ENCODE peak calls at places on chromosomes 5 and 9, in eight cellular contexts. O is WERI-Rb-1, A is ovary, V is aorta, Y is RWPE2, F is A673, G is colonic mucosa, S is heart right ventricle. L is an unnamed sample.

GRCh38 chr5:66828551-66829421 is 232.6 kb downstream of the MAST4 start:
- DNase-seq in O (peak; percentile 70), A (peak; percentile 63), V (peak; percentile 68), Y (no peak), F (peak; percentile 47), G (peak; percentile 41), S (peak; percentile 46), L (peak; percentile 34)

GRCh38 chr9:99486684-99487083 is 264.6 kb downstream of the SEC61B start:
- DNase-seq in O (no peak), A (no peak), V (no peak), Y (no peak), F (no peak), G (no peak), S (no peak), L (no peak)

GRCh38 chr5:73999306-73999705 is 373.3 kb downstream of the ARHGEF28 start:
- DNase-seq in O (no peak), A (no peak), V (no peak), Y (no peak), F (no peak), G (no peak), S (no peak), L (no peak)

GRCh38 chr9:14062449-14063187 is 251.3 kb downstream of the NFIB start:
- DNase-seq in O (no peak), A (no peak), V (no peak), Y (no peak), F (no peak), G (no peak), S (no peak), L (peak; percentile 82)

GRCh38 chr5:14417232-14417730 is 164.3 kb upstream of the OTULINL start:
- DNase-seq in O (no peak), A (peak; percentile 38), V (no peak), Y (no peak), F (peak; percentile 58), G (no peak), S (no peak), L (no peak)

GRCh38 chr5:137263319-137263718 is 235.8 kb downstream of the SPOCK1 start:
- DNase-seq in O (no peak), A (no peak), V (no peak), Y (no peak), F (no peak), G (no peak), S (no peak), L (no peak)

GRCh38 chr9:99431103-99431502 is 209.0 kb downstream of the SEC61B start:
- DNase-seq in O (no peak), A (no peak), V (no peak), Y (no peak), F (peak; percentile 58), G (no peak), S (no peak), L (no peak)

GRCh38 chr5:54867310-54867944 is 118.0 kb downstream of the ESM1 start:
- DNase-seq in O (no peak), A (no peak), V (no peak), Y (no peak), F (peak; percentile 87), G (no peak), S (no peak), L (no peak)

GRCh38 chr9:14910178-14910805 is at the start of gene FREM1:
- DNase-seq in O (no peak), A (peak; percentile 22), V (peak; percentile 46), Y (no peak), F (peak; percentile 32), G (peak; percentile 47), S (peak; percentile 52), L (peak; percentile 4)

GRCh38 chr5:157390179-157390923 is 69.7 kb upstream of the NIPAL4 start:
- DNase-seq in O (no peak), A (no peak), V (peak; percentile 55), Y (peak; percentile 99), F (no peak), G (peak; percentile 33), S (no peak), L (peak; percentile 100)

GRCh38 chr9:103941104-103941503 is 153.0 kb upstream of the SMC2 start:
- DNase-seq in O (no peak), A (no peak), V (no peak), Y (no peak), F (no peak), G (no peak), S (no peak), L (no peak)

GRCh38 chr5:1515921-1516571 is 7.7 kb downstream of the LPCAT1 start:
- DNase-seq in O (peak; percentile 6), A (peak; percentile 10), V (peak; percentile 32), Y (no peak), F (no peak), G (no peak), S (peak; percentile 4), L (peak; percentile 100)

GRCh38 chr9:35948451-35948850 is 9.5 kb downstream of the OR2S2 start:
- DNase-seq in O (no peak), A (no peak), V (no peak), Y (no peak), F (no peak), G (no peak), S (no peak), L (no peak)

GRCh38 chr9:113184509-113184908 is 33.7 kb downstream of the SLC31A2 start:
- DNase-seq in O (no peak), A (no peak), V (no peak), Y (no peak), F (no peak), G (no peak), S (no peak), L (no peak)

GRCh38 chr9:131279927-131280530 is 3.7 kb upstream of the FAM78A start:
- DNase-seq in O (no peak), A (no peak), V (no peak), Y (no peak), F (no peak), G (no peak), S (no peak), L (no peak)

GRCh38 chr5:140182075-140182709 is 7.2 kb downstream of the CYSTM1 start:
- DNase-seq in O (no peak), A (no peak), V (no peak), Y (no peak), F (peak; percentile 37), G (peak; percentile 83), S (no peak), L (no peak)

GRCh38 chr9:129399301-129399990 is 221.4 kb upstream of the IER5L start:
- DNase-seq in O (no peak), A (peak; percentile 18), V (peak; percentile 38), Y (no peak), F (no peak), G (no peak), S (no peak), L (no peak)

GRCh38 chr9:125536184-125537152 is 170.5 kb downstream of the MAPKAP1 start:
- DNase-seq in O (no peak), A (no peak), V (no peak), Y (no peak), F (peak; percentile 39), G (no peak), S (no peak), L (peak; percentile 76)

GRCh38 chr9:70114898-70115297 is 71.2 kb downstream of the MAMDC2 start:
- DNase-seq in O (no peak), A (no peak), V (no peak), Y (no peak), F (no peak), G (no peak), S (no peak), L (no peak)
- H3K4me3 ChIP-seq in O (no peak overlapping the region), A (no peak overlapping the region), V (no peak overlapping the region), Y (no peak overlapping the region), F (no peak overlapping the region), G (no peak overlapping the region), S (no peak overlapping the region), L (no peak overlapping the region)

DNA sequence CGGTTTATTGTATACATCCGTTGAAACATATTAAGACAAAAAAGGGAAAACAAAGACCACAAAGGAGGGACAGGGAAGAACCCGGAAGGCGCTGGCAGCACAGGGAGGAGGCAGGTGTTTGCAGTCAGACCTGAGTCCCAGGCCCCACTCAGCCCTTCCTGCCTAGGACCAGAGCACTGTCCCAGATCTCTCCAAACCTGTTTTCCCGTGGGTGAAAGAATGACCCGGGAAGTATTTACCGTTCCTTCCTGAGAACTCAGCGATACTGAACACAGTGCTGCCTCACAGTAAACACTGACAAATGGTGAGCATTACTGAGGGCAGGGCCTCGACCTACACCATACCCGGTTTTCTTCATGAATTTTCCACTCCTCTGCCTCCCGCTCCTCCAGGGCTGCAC is 1.2 kb downstream of the ABO start:
- DNase-seq in O (no peak), A (no peak), V (no peak), Y (no peak), F (no peak), G (peak; percentile 63), S (no peak), L (no peak)
- H3K27me3 ChIP-seq in O (no peaks in the 10 kb centered on the region), A (no peaks in the 10 kb centered on the region), V (no peaks in the 10 kb centered on the region), Y (peaks cover 79% of the 10 kb centered on the region), F (peaks cover 85% of the 10 kb centered on the region), G (no peaks in the 10 kb centered on the region), S (peaks cover 31% of the 10 kb centered on the region), L (peaks cover 40% of the 10 kb centered on the region)

DNA sequence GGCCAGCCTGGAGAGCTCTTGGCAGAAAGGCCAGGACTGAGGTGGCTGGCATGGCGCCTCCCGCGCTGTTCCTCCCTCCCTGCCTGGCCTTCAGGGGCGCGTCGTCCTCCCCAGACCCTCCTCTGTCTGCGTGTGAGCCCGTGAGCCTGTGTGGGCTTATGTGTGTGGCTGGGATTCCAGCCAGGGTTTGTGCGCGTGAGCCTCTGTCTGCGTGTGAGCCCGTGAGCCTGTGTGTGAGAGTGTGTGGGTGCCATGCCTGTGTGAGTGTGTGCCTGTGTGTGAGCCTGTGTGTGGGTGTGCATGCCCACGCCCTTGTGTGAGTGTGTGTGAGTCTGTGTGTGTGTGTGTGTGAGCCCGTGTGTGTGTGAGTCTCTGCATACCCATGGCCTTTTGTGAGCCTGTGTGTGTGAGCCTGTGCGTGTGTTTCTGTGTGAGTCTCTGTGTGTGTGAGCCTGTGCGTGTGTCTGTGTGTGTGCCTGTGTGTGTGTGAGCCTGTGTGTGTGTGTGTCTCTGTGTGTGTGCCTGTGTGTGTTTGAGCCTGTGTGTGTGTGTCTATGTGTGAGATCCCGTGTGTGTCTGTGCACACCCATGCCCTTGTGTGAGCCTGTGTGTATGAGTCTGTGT is 13.0 kb downstream of the RXRA start:
- DNase-seq in O (no peak), A (no peak), V (no peak), Y (no peak), F (no peak), G (no peak), S (no peak), L (no peak)
- H3K27ac ChIP-seq in O (no peak overlapping the region), A (no peak overlapping the region), V (no peak overlapping the region), Y (no peak overlapping the region), F (peak overlapping the region; percentile 30), G (no peak overlapping the region), S (peak overlapping the region; percentile 51), L (no peak overlapping the region)

DNA sequence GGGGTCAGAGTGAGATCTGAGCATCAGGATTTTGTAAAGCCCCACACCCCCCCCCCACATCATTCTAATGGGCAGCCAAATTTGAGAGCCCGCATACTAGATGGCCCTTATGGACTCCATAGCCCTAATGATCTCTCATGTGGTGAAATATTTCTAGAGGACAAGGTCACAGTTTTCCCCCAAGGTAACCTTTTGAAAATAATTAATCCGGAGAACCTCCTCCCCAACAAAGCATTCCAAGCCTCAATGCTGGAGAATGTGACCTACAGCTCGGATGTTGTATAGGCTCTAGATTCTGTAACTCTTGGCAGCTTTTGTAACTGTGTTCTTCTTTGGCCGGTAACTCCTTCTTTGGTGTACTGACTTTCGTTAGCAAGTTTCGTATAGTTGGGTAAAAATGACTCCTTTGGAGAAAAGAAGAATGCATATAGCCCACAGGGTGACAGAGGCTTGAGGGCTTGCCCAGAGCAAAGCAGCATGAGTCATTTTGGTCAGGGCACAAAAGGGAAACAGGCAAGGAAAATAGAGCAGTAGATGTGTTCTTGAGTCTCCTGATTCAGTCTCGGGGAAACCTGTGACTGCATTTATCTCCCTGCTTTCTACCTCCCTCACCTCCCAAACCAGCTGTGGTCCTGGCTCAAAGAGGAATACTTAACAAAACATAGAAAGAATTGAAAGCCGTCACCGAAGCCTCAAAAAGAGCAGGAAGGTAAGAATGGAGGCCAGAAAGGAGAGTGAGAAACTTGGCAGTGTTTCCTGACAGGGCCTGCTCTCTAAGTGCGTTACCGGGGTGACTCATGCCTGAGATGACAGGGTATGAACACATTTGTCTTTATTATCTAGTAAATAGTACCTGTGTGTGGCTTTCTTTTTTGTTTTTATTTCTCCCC is 6.5 kb upstream of the XPA start:
- DNase-seq in O (no peak), A (peak; percentile 28), V (peak; percentile 53), Y (no peak), F (no peak), G (no peak), S (no peak), L (peak; percentile 71)
- H3K4me3 ChIP-seq in O (no peak overlapping the region), A (no peak overlapping the region), V (no peak overlapping the region), Y (no peak overlapping the region), F (no peak overlapping the region), G (no peak overlapping the region), S (no peak overlapping the region), L (peak overlapping the region; percentile 46)